ENCODE peak calls at places on chromosomes 3 and 15, in eight cellular contexts. One of them, this sample, is unnamed.
A peak's percentile ranks its signal among the peaks of the same experiment; 100 is the strongest.

GRCh38 chr3:49972656-49973055 is 32.7 kb downstream of the RBM6 start:
- DNase-seq in hepatocyte: no peak
- DNase-seq in GM04504: no peak
- DNase-seq in iPS-NIHi11: no peak
- DNase-seq in globus pallidus: no peak
- DNase-seq in nephron progenitor cell: no peak
- DNase-seq in AG09319: no peak
- DNase-seq in activated effector memory CD4-positive, alpha-beta T cell treated with Interleukin-2 at 50 U/mL for 16 hours: no peak
- DNase-seq in this sample: no peak

GRCh38 chr3:123503200-123503599 is 54.3 kb upstream of the ADCY5 start:
- DNase-seq in iPS-NIHi11: no peak
- DNase-seq in AG09319: no peak
- DNase-seq in globus pallidus: no peak
- DNase-seq in hepatocyte: no peak
- DNase-seq in GM04504: no peak
- DNase-seq in activated effector memory CD4-positive, alpha-beta T cell treated with Interleukin-2 at 50 U/mL for 16 hours: no peak
- DNase-seq in nephron progenitor cell: no peak
- DNase-seq in this sample: no peak

GRCh38 chr3:120113128-120114116 is 19.2 kb upstream of the GSK3B start:
- DNase-seq in hepatocyte: no peak
- DNase-seq in globus pallidus: no peak
- DNase-seq in activated effector memory CD4-positive, alpha-beta T cell treated with Interleukin-2 at 50 U/mL for 16 hours: no peak
- DNase-seq in AG09319: no peak
- DNase-seq in nephron progenitor cell: no peak
- DNase-seq in iPS-NIHi11: no peak
- DNase-seq in GM04504: peak; percentile 59
- DNase-seq in this sample: peak; percentile 69

GRCh38 chr3:56855856-56856538 is 54.2 kb upstream of the ARHGEF3 start:
- DNase-seq in globus pallidus: peak; percentile 88
- DNase-seq in activated effector memory CD4-positive, alpha-beta T cell treated with Interleukin-2 at 50 U/mL for 16 hours: no peak
- DNase-seq in hepatocyte: peak; percentile 19
- DNase-seq in AG09319: no peak
- DNase-seq in GM04504: no peak
- DNase-seq in iPS-NIHi11: peak; percentile 44
- DNase-seq in nephron progenitor cell: peak; percentile 46
- DNase-seq in this sample: no peak

GRCh38 chr3:63689285-63689684 is 36.8 kb downstream of the SNTN start:
- DNase-seq in GM04504: no peak
- DNase-seq in activated effector memory CD4-positive, alpha-beta T cell treated with Interleukin-2 at 50 U/mL for 16 hours: no peak
- DNase-seq in AG09319: no peak
- DNase-seq in iPS-NIHi11: no peak
- DNase-seq in nephron progenitor cell: no peak
- DNase-seq in hepatocyte: no peak
- DNase-seq in globus pallidus: no peak
- DNase-seq in this sample: no peak

GRCh38 chr3:177177670-177178295 is 19.5 kb downstream of the TBL1XR1 start:
- DNase-seq in hepatocyte: no peak
- DNase-seq in nephron progenitor cell: no peak
- DNase-seq in activated effector memory CD4-positive, alpha-beta T cell treated with Interleukin-2 at 50 U/mL for 16 hours: no peak
- DNase-seq in globus pallidus: no peak
- DNase-seq in AG09319: no peak
- DNase-seq in iPS-NIHi11: no peak
- DNase-seq in GM04504: no peak
- DNase-seq in this sample: no peak

GRCh38 chr3:4824948-4825325 is 154.3 kb upstream of the BHLHE40 start:
- DNase-seq in iPS-NIHi11: no peak
- DNase-seq in GM04504: peak; percentile 39
- DNase-seq in AG09319: no peak
- DNase-seq in hepatocyte: peak; percentile 40
- DNase-seq in globus pallidus: no peak
- DNase-seq in activated effector memory CD4-positive, alpha-beta T cell treated with Interleukin-2 at 50 U/mL for 16 hours: no peak
- DNase-seq in nephron progenitor cell: no peak
- DNase-seq in this sample: peak; percentile 49

GRCh38 chr3:61181874-61182273 is 69.4 kb downstream of the FHIT start:
- DNase-seq in globus pallidus: no peak
- DNase-seq in hepatocyte: peak; percentile 12
- DNase-seq in GM04504: no peak
- DNase-seq in activated effector memory CD4-positive, alpha-beta T cell treated with Interleukin-2 at 50 U/mL for 16 hours: no peak
- DNase-seq in nephron progenitor cell: no peak
- DNase-seq in AG09319: no peak
- DNase-seq in iPS-NIHi11: peak; percentile 15
- DNase-seq in this sample: no peak

GRCh38 chr15:64051645-64052259 is 5.5 kb upstream of the DAPK2 start:
- DNase-seq in globus pallidus: no peak
- DNase-seq in GM04504: no peak
- DNase-seq in activated effector memory CD4-positive, alpha-beta T cell treated with Interleukin-2 at 50 U/mL for 16 hours: no peak
- DNase-seq in AG09319: no peak
- DNase-seq in hepatocyte: no peak
- DNase-seq in iPS-NIHi11: no peak
- DNase-seq in nephron progenitor cell: no peak
- DNase-seq in this sample: no peak

GRCh38 chr15:81184188-81184587 is 12.5 kb upstream of the IL16 start:
- DNase-seq in AG09319: no peak
- DNase-seq in GM04504: peak; percentile 71
- DNase-seq in activated effector memory CD4-positive, alpha-beta T cell treated with Interleukin-2 at 50 U/mL for 16 hours: no peak
- DNase-seq in globus pallidus: no peak
- DNase-seq in hepatocyte: no peak
- DNase-seq in nephron progenitor cell: no peak
- DNase-seq in iPS-NIHi11: no peak
- DNase-seq in this sample: peak; percentile 75

GRCh38 chr15:95644476-95644875 is 686.0 kb upstream of the NR2F2 start:
- DNase-seq in globus pallidus: no peak
- DNase-seq in iPS-NIHi11: no peak
- DNase-seq in GM04504: no peak
- DNase-seq in AG09319: no peak
- DNase-seq in activated effector memory CD4-positive, alpha-beta T cell treated with Interleukin-2 at 50 U/mL for 16 hours: no peak
- DNase-seq in hepatocyte: no peak
- DNase-seq in nephron progenitor cell: no peak
- DNase-seq in this sample: no peak

GRCh38 chr3:149572796-149573414 is 84.9 kb downstream of the WWTR1 start:
- DNase-seq in activated effector memory CD4-positive, alpha-beta T cell treated with Interleukin-2 at 50 U/mL for 16 hours: no peak
- DNase-seq in globus pallidus: no peak
- DNase-seq in GM04504: no peak
- DNase-seq in AG09319: no peak
- DNase-seq in iPS-NIHi11: no peak
- DNase-seq in nephron progenitor cell: no peak
- DNase-seq in hepatocyte: no peak
- DNase-seq in this sample: no peak

GRCh38 chr15:99425666-99426301 is 140.0 kb upstream of the MEF2A start:
- DNase-seq in GM04504: no peak
- DNase-seq in nephron progenitor cell: no peak
- DNase-seq in AG09319: no peak
- DNase-seq in globus pallidus: no peak
- DNase-seq in activated effector memory CD4-positive, alpha-beta T cell treated with Interleukin-2 at 50 U/mL for 16 hours: no peak
- DNase-seq in iPS-NIHi11: no peak
- DNase-seq in hepatocyte: no peak
- DNase-seq in this sample: no peak

GRCh38 chr3:174620138-174620537 is 239.0 kb upstream of the NAALADL2 start:
- DNase-seq in nephron progenitor cell: no peak
- DNase-seq in activated effector memory CD4-positive, alpha-beta T cell treated with Interleukin-2 at 50 U/mL for 16 hours: no peak
- DNase-seq in iPS-NIHi11: no peak
- DNase-seq in AG09319: no peak
- DNase-seq in GM04504: peak; percentile 2
- DNase-seq in globus pallidus: no peak
- DNase-seq in hepatocyte: no peak
- DNase-seq in this sample: no peak

GRCh38 chr3:111603679-111604643 is 8.8 kb upstream of the ZBED2 start:
- DNase-seq in AG09319: no peak
- DNase-seq in iPS-NIHi11: no peak
- DNase-seq in nephron progenitor cell: no peak
- DNase-seq in GM04504: no peak
- DNase-seq in hepatocyte: no peak
- DNase-seq in activated effector memory CD4-positive, alpha-beta T cell treated with Interleukin-2 at 50 U/mL for 16 hours: no peak
- DNase-seq in globus pallidus: no peak
- DNase-seq in this sample: no peak

GRCh38 chr15:36334059-36334458 is 245.4 kb upstream of the CDIN1 start:
- DNase-seq in hepatocyte: no peak
- DNase-seq in nephron progenitor cell: no peak
- DNase-seq in iPS-NIHi11: peak; percentile 16
- DNase-seq in globus pallidus: no peak
- DNase-seq in activated effector memory CD4-positive, alpha-beta T cell treated with Interleukin-2 at 50 U/mL for 16 hours: no peak
- DNase-seq in GM04504: no peak
- DNase-seq in AG09319: no peak
- DNase-seq in this sample: peak; percentile 20

GRCh38 chr15:99021027-99021624 is 13.5 kb upstream of the PGPEP1L start:
- DNase-seq in globus pallidus: no peak
- DNase-seq in activated effector memory CD4-positive, alpha-beta T cell treated with Interleukin-2 at 50 U/mL for 16 hours: no peak
- DNase-seq in iPS-NIHi11: no peak
- DNase-seq in AG09319: no peak
- DNase-seq in GM04504: no peak
- DNase-seq in hepatocyte: no peak
- DNase-seq in nephron progenitor cell: no peak
- DNase-seq in this sample: no peak

This sample was measured in GM04503.